ENCODE peak calls at places on chromosomes 2 and 18, in nine cellular contexts. O, W, P, J, N, A, T, M and L are unnamed samples.

GRCh38 chr2:240596491-240596931 is 10.0 kb downstream of the CAPN10 start:
- DNase-seq in O (no peak), N (no peak), J (peak), W (no peak), A (no peak), M (no peak), P (no peak), T (no peak), L (no peak)

GRCh38 chr18:22348521-22349316 is 69.0 kb downstream of the CTAGE1 start:
- DNase-seq in A (no peak), P (peak), J (no peak), N (peak), M (no peak), T (peak), O (no peak), W (no peak), L (no peak)

GRCh38 chr18:45637546-45638327 is 22.5 kb downstream of the SLC14A2 start:
- DNase-seq in O (no peak), P (peak), N (no peak), T (no peak), M (no peak), J (no peak), W (no peak), A (no peak), L (no peak)

GRCh38 chr2:190649798-190650390 is 1.0 kb downstream of the NAB1 start:
- DNase-seq in N (peak), O (no peak), A (no peak), J (no peak), P (peak), T (peak), M (no peak), W (peak), L (no peak)

GRCh38 chr2:207423886-207424285 is 105.9 kb upstream of the CREB1 start:
- DNase-seq in W (no peak), T (peak), M (no peak), O (no peak), P (peak), J (no peak), A (no peak), N (peak), L (no peak)

GRCh38 chr2:143839456-143839855 is 680.5 kb downstream of the ZEB2 start:
- DNase-seq in W (no peak), N (no peak), M (no peak), T (no peak), O (no peak), P (peak), A (no peak), J (no peak), L (no peak)

GRCh38 chr2:196980498-196980897 is 54.0 kb upstream of the PGAP1 start:
- DNase-seq in J (no peak), T (no peak), A (no peak), M (no peak), N (no peak), O (no peak), P (no peak), W (peak), L (no peak)

GRCh38 chr2:134490535-134490934 is 228.3 kb downstream of the TMEM163 start:
- DNase-seq in W (no peak), P (no peak), M (no peak), O (no peak), N (no peak), A (no peak), J (no peak), T (no peak), L (no peak)

GRCh38 chr2:54438271-54438670 is 17.9 kb upstream of the SPTBN1 start:
- DNase-seq in N (no peak), M (no peak), T (no peak), O (no peak), P (no peak), A (no peak), W (no peak), J (no peak), L (no peak)

GRCh38 chr2:235116885-235117492 is 165.2 kb downstream of the SH3BP4 start:
- DNase-seq in W (peak), M (no peak), O (no peak), N (peak), T (peak), A (no peak), J (no peak), P (peak), L (no peak)

GRCh38 chr2:84741182-84741822 is 139.6 kb downstream of the TRABD2A start:
- DNase-seq in O (peak), M (no peak), T (peak), A (peak), J (no peak), P (peak), N (peak), W (no peak), L (peak)

GRCh38 chr2:16943279-16943958 is 277.8 kb upstream of the CYRIA start:
- DNase-seq in W (no peak), A (no peak), J (no peak), O (no peak), N (no peak), P (no peak), M (no peak), T (no peak), L (no peak)

GRCh38 chr2:49416252-49416651 is 261.9 kb upstream of the FSHR start:
- DNase-seq in M (no peak), T (no peak), N (no peak), A (no peak), J (no peak), O (no peak), P (no peak), W (no peak), L (no peak)

GRCh38 chr18:3226048-3226447 is 6.3 kb upstream of the MYOM1 start:
- DNase-seq in M (no peak), A (no peak), W (no peak), T (no peak), P (no peak), N (no peak), O (no peak), J (no peak), L (no peak)

GRCh38 chr2:128685841-128686497 is 367.3 kb upstream of the HS6ST1 start:
- DNase-seq in T (no peak), W (no peak), M (no peak), O (no peak), P (no peak), N (no peak), J (no peak), A (no peak), L (no peak)

GRCh38 chr18:78781601-78781960 is 198.0 kb upstream of the SALL3 start:
- DNase-seq in P (no peak), A (no peak), O (no peak), M (no peak), N (no peak), J (no peak), W (no peak), T (no peak), L (no peak)